ENCODE peak calls at places on chromosomes 16 and 17, in nine cellular contexts. I is heart left ventricle; D is aorta; E is omental fat pad; B is OCI-LY7; P is stimulated activated naive B cell treated with anti-CD40 and anti-IgM and Interleukin-4, amounts not matched to agents 10 μg/mL and 1 μg/mL and 100 μg/mL, for 72 hours; W is A549; T is NCI-H1092; K is stimulated activated CD8-positive, alpha-beta memory T cell treated with anti-CD3 and anti-CD28 coated beads, Interleukin-15, amount 100 ng/mL, for 24 hours. L is an unnamed sample.

GRCh38 chr16:50139580-50139979 is 13.5 kb upstream of the TENT4B start:
- DNase-seq in E (no peak), K (no peak), P (no peak), D (no peak), T (no peak), I (no peak), B (no peak), W (no peak), L (no peak)

GRCh38 chr17:49035470-49036269 is 38.5 kb downstream of the IGF2BP1 start:
- DNase-seq in P (no peak), E (peak; percentile 46), B (peak; percentile 48), K (peak; percentile 11), W (peak; percentile 67), I (no peak), D (peak; percentile 68), T (peak; percentile 8), L (peak; percentile 67)

GRCh38 chr17:8158267-8159031 is 4.3 kb downstream of the VAMP2 start:
- DNase-seq in I (peak; percentile 89), D (peak; percentile 95), B (peak; percentile 86), W (peak; percentile 95), K (peak; percentile 80), E (peak; percentile 99), T (peak; percentile 33), P (peak; percentile 80), L (peak; percentile 18)

GRCh38 chr16:24879684-24880083 is 33.9 kb downstream of the SLC5A11 start:
- DNase-seq in K (no peak), E (no peak), T (no peak), D (no peak), I (no peak), P (no peak), W (no peak), B (no peak), L (no peak)

GRCh38 chr17:4368341-4368740 is 1.9 kb upstream of the UBE2G1 start:
- DNase-seq in D (no peak), P (no peak), B (peak; percentile 56), E (no peak), I (no peak), K (no peak), W (no peak), T (no peak), L (no peak)

GRCh38 chr17:42792545-42792944 is 6.0 kb downstream of the COA3 start:
- DNase-seq in I (no peak), T (no peak), P (no peak), D (no peak), K (no peak), W (no peak), B (no peak), E (no peak), L (no peak)

GRCh38 chr16:68995011-68995504 is 110.4 kb upstream of the HAS3 start:
- DNase-seq in D (no peak), P (no peak), W (peak; percentile 84), T (peak; percentile 15), E (no peak), K (no peak), B (no peak), I (no peak), L (no peak)

GRCh38 chr16:68399456-68399855 is 48.9 kb downstream of the SMPD3 start:
- DNase-seq in D (no peak), E (no peak), P (no peak), B (no peak), I (no peak), T (no peak), K (no peak), W (no peak), L (no peak)

GRCh38 chr16:89446136-89446974 is 44.0 kb downstream of the ANKRD11 start:
- DNase-seq in B (no peak), W (no peak), T (no peak), E (no peak), K (no peak), D (no peak), I (no peak), P (no peak), L (no peak)

GRCh38 chr17:44792276-44792675 is 33.5 kb downstream of the ADAM11 start:
- DNase-seq in P (no peak), I (no peak), E (no peak), K (no peak), D (no peak), W (no peak), B (no peak), T (no peak), L (no peak)

GRCh38 chr17:17420035-17420434 is 56.8 kb upstream of the MED9 start:
- DNase-seq in I (peak; percentile 80), W (no peak), E (no peak), P (no peak), B (no peak), T (no peak), K (no peak), D (no peak), L (no peak)

GRCh38 chr17:1486802-1487695 is 5.4 kb downstream of the MYO1C start:
- DNase-seq in T (no peak), P (peak; percentile 92), E (peak; percentile 58), B (peak; percentile 79), W (peak; percentile 92), I (peak; percentile 76), K (peak; percentile 17), D (peak; percentile 93), L (no peak)

GRCh38 chr17:47618416-47618815 is 31.3 kb upstream of the KPNB1 start:
- DNase-seq in E (no peak), W (peak; percentile 42), K (no peak), T (no peak), P (no peak), I (no peak), D (no peak), B (no peak), L (no peak)

GRCh38 chr16:77993111-77993571 is 29.2 kb upstream of the CLEC3A start:
- DNase-seq in T (no peak), E (no peak), P (no peak), K (no peak), D (no peak), B (no peak), W (no peak), I (no peak), L (no peak)

GRCh38 chr17:34269969-34270368 is at the start of gene CCL7:
- DNase-seq in K (no peak), W (no peak), I (no peak), E (no peak), P (no peak), D (no peak), T (no peak), B (no peak), L (no peak)

GRCh38 chr17:78001182-78001581 is 42.7 kb downstream of the TNRC6C start:
- DNase-seq in W (no peak), P (no peak), I (no peak), B (no peak), T (no peak), E (no peak), K (no peak), D (no peak), L (no peak)

GRCh38 chr16:52434224-52434623 is 112.7 kb downstream of the TOX3 start:
- DNase-seq in T (no peak), E (no peak), I (no peak), B (no peak), D (no peak), P (no peak), K (no peak), W (no peak), L (no peak)

L was measured in NCI-H2227 treated with DMSO at 0.1 percent for 48 hours.